ENCODE peak calls at places on chromosomes 5 and 9, in six cellular contexts. R is small intestine, T is SK-N-MC, C is HCT116, F is sigmoid colon, I is psoas muscle. J is an unnamed sample. For H3K36me3, the result is how much of the 10 kb centered on the place peaks cover.

GRCh38 chr5:6520201-6520600 is 71.5 kb downstream of the UBE2QL1 start:
- DNase-seq in R (no peak), T (no peak), C (no peak), F (no peak), I (no peak), J (no peak)

GRCh38 chr5:175195698-175196656 is 248.0 kb downstream of the DRD1 start:
- DNase-seq in R (peak), T (no peak), C (peak), F (no peak), I (no peak), J (no peak)

GRCh38 chr9:24498632-24499031 is 47.1 kb downstream of the IZUMO3 start:
- DNase-seq in R (no peak), T (no peak), C (no peak), F (no peak), I (no peak), J (no peak)

GRCh38 chr5:179344301-179345178 is 721 bp downstream of the ADAMTS2 start:
- DNase-seq in R (no peak), T (no peak), C (no peak), F (no peak), I (no peak), J (no peak)

GRCh38 chr9:21559402-21560280 is 77.5 kb upstream of the IFNE start:
- DNase-seq in R (peak), T (no peak), C (no peak), F (peak), I (peak), J (no peak)

GRCh38 chr9:129626079-129626943 is at the start of gene NTMT1:
- DNase-seq in R (peak), T (no peak), C (peak), F (peak), I (peak), J (no peak)

GRCh38 chr9:33785914-33786313 is 9.4 kb upstream of the PRSS3 start:
- DNase-seq in R (no peak), T (no peak), C (no peak), F (no peak), I (no peak), J (no peak)

GRCh38 chr9:93568169-93568568 is 8.2 kb upstream of the PHF2 start:
- DNase-seq in R (no peak), T (no peak), C (no peak), F (peak), I (no peak), J (no peak)

GRCh38 chr9:91422832-91423711 is 560 bp downstream of the NFIL3 start:
- DNase-seq in R (peak), T (no peak), C (no peak), F (peak), I (peak), J (no peak)

GRCh38 chr9:91817493-91818225 is 132.4 kb downstream of the ROR2 start:
- DNase-seq in R (no peak), T (no peak), C (no peak), F (peak), I (peak), J (no peak)

GRCh38 chr5:136769900-136770684 is 404.7 kb upstream of the TRPC7 start:
- DNase-seq in R (peak), T (peak), C (peak), F (peak), I (peak), J (no peak)

GRCh38 chr5:80654054-80654390 is 430 bp upstream of the MSH3 start:
- DNase-seq in R (peak), T (no peak), C (no peak), F (no peak), I (peak), J (no peak)

GRCh38 chr9:88791105-88791805 is 200.0 kb upstream of the S1PR3 start:
- DNase-seq in R (no peak), T (no peak), C (no peak), F (no peak), I (no peak), J (no peak)

GRCh38 chr5:114346171-114346570 is 15.7 kb upstream of the KCNN2 start:
- DNase-seq in R (no peak), T (no peak), C (no peak), F (no peak), I (no peak), J (no peak)

GRCh38 chr9:83992407-83992806 is 11.8 kb downstream of the RMI1 start:
- DNase-seq in R (peak), T (no peak), C (no peak), F (no peak), I (no peak), J (no peak)

GRCh38 chr9:37517977-37518376 is 32.2 kb downstream of the POLR1E start:
- DNase-seq in R (no peak), T (no peak), C (no peak), F (no peak), I (no peak), J (no peak)

GRCh38 chr9:69527454-69527853 is 144.7 kb downstream of the APBA1 start:
- DNase-seq in R (no peak), T (no peak), C (no peak), F (no peak), I (no peak), J (no peak)

GRCh38 chr5:178308541-178309092 is 76.0 kb upstream of the PHYKPL start:
- DNase-seq in R (no peak), T (no peak), C (no peak), F (peak), I (peak), J (no peak)

GRCh38 chr5:133396187-133396621 is 216.1 kb downstream of the FSTL4 start:
- DNase-seq in R (no peak), T (no peak), C (no peak), F (no peak), I (no peak), J (no peak)

GRCh38 chr5:16547200-16547842 is 69.5 kb downstream of the RETREG1 start:
- DNase-seq in R (no peak), T (no peak), C (no peak), F (no peak), I (no peak), J (no peak)

GRCh38 chr5:146409081-146409671 is 38.0 kb upstream of the TCERG1 start:
- DNase-seq in R (no peak), T (no peak), C (no peak), F (no peak), I (no peak), J (peak)

GRCh38 chr5:105659396-105659795 is 2011.3 kb downstream of the EFNA5 start:
- DNase-seq in R (no peak), T (no peak), C (no peak), F (no peak), I (no peak), J (no peak)

GRCh38 chr5:91384671-91385430 is 1.7 kb upstream of the ARRDC3 start:
- DNase-seq in R (peak), T (peak), C (peak), F (no peak), I (no peak), J (peak)

GRCh38 chr9:133830310-133830709 is 92.2 kb upstream of the SARDH start:
- DNase-seq in R (no peak), T (no peak), C (no peak), F (no peak), I (no peak), J (no peak)

GRCh38 chr5:107487056-107487461 is 183.7 kb downstream of the EFNA5 start:
- DNase-seq in R (no peak), T (no peak), C (no peak), F (no peak), I (peak), J (no peak)

GRCh38 chr9:25742241-25742640 is 64.0 kb upstream of the TUSC1 start:
- DNase-seq in R (no peak), T (no peak), C (no peak), F (no peak), I (no peak), J (no peak)

GRCh38 chr5:134503088-134503936 is 22.2 kb upstream of the JADE2 start:
- DNase-seq in R (peak), T (no peak), C (peak), F (peak), I (peak), J (peak)

GRCh38 chr5:28495876-28496275 is 1457.5 kb upstream of the CDH9 start:
- DNase-seq in R (no peak), T (no peak), C (no peak), F (no peak), I (no peak), J (no peak)

GRCh38 chr5:56814361-56814962 is 887 bp upstream of the MAP3K1 start:
- DNase-seq in R (no peak), T (no peak), C (no peak), F (no peak), I (peak), J (no peak)

GRCh38 chr9:113934167-113934566 is 58.1 kb downstream of the ZNF618 start:
- DNase-seq in R (no peak), T (no peak), C (no peak), F (no peak), I (no peak), J (no peak)

GRCh38 chr5:72268753-72269410 is 51.2 kb downstream of the MRPS27 start:
- DNase-seq in R (peak), T (no peak), C (peak), F (no peak), I (no peak), J (no peak)

GRCh38 chr5:89327621-89328020 is 444.6 kb upstream of the MEF2C start:
- DNase-seq in R (no peak), T (no peak), C (no peak), F (no peak), I (no peak), J (no peak)

GRCh38 chr5:72503888-72504491 is 3.2 kb downstream of the ZNF366 start:
- DNase-seq in R (peak), T (no peak), C (no peak), F (no peak), I (no peak), J (no peak)

GRCh38 chr5:390571-391491 is 52.1 kb upstream of the EXOC3 start:
- DNase-seq in R (peak), T (no peak), C (no peak), F (no peak), I (no peak), J (no peak)

GRCh38 chr5:177270653-177271052 is 32.9 kb downstream of the RAB24 start:
- DNase-seq in R (no peak), T (no peak), C (no peak), F (no peak), I (no peak), J (no peak)

GRCh38 chr9:3794005-3794404 is 268.2 kb upstream of the RFX3 start:
- DNase-seq in R (no peak), T (no peak), C (no peak), F (no peak), I (no peak), J (peak)

GRCh38 chr5:2130361-2130760 is 247.6 kb upstream of the IRX4 start:
- DNase-seq in R (no peak), T (no peak), C (no peak), F (no peak), I (no peak), J (no peak)

GRCh38 chr5:2131826-2132496 is 249.2 kb upstream of the IRX4 start:
- DNase-seq in R (no peak), T (no peak), C (no peak), F (no peak), I (no peak), J (no peak)

GRCh38 chr5:2132497-2132847 is 249.7 kb upstream of the IRX4 start:
- DNase-seq in R (no peak), T (no peak), C (no peak), F (no peak), I (no peak), J (no peak)

GRCh38 chr5:2129581-2130272 is 247.0 kb upstream of the IRX4 start:
- DNase-seq in R (no peak), T (no peak), C (no peak), F (no peak), I (no peak), J (no peak)

GRCh38 chr5:2131196-2131595 is 248.5 kb upstream of the IRX4 start:
- DNase-seq in R (no peak), T (no peak), C (no peak), F (no peak), I (no peak), J (no peak)
- H3K4me3 ChIP-seq in R (no peak), T (no peak), C (no peak), F (no peak), I (no peak), J (no peak)

GRCh38 chr5:139619861-139620260 is 28.3 kb upstream of the CXXC5 start:
- DNase-seq in R (no peak), T (no peak), C (no peak), F (no peak), I (no peak), J (no peak)
- H3K36me3 ChIP-seq in R (under half), T (under half), C (under half), F (under half), I (under half), J (under half)

GRCh38 chr5:160096178-160096577 is 23.1 kb downstream of the PWWP2A start:
- DNase-seq in R (no peak), T (no peak), C (no peak), F (no peak), I (no peak), J (no peak)
- H3K4me3 ChIP-seq in R (no peak), T (no peak), C (no peak), F (no peak), I (no peak), J (no peak)

GRCh38 chr5:14313986-14314690 is 171.0 kb downstream of the TRIO start:
- DNase-seq in R (no peak), T (no peak), C (no peak), F (no peak), I (no peak), J (no peak)

GRCh38 chr5:14309199-14309598 is 166.1 kb downstream of the TRIO start:
- DNase-seq in R (no peak), T (no peak), C (no peak), F (no peak), I (no peak), J (no peak)

GRCh38 chr5:14306415-14306814 is 163.3 kb downstream of the TRIO start:
- DNase-seq in R (no peak), T (no peak), C (no peak), F (no peak), I (no peak), J (no peak)

GRCh38 chr5:14308384-14309154 is 165.4 kb downstream of the TRIO start:
- DNase-seq in R (no peak), T (no peak), C (no peak), F (no peak), I (no peak), J (no peak)

GRCh38 chr5:14309864-14310531 is 166.9 kb downstream of the TRIO start:
- DNase-seq in R (peak), T (no peak), C (no peak), F (no peak), I (no peak), J (no peak)
- H3K36me3 ChIP-seq in R (under half), T (under half), C (under half), F (under half), I (under half), J (under half)

GRCh38 chr5:142063878-142064331 is 44.7 kb upstream of the NDFIP1 start:
- DNase-seq in R (no peak), T (no peak), C (no peak), F (peak), I (peak), J (no peak)
- H3K4me3 ChIP-seq in R (no peak), T (no peak), C (no peak), F (no peak), I (peak), J (no peak)

GRCh38 chr5:151126199-151126645 is 31.4 kb downstream of the ANXA6 start:
- DNase-seq in R (peak), T (no peak), C (peak), F (peak), I (peak), J (no peak)
- H3K36me3 ChIP-seq in R (under half), T (half or more), C (under half), F (half or more), I (under half), J (under half)

DNA sequence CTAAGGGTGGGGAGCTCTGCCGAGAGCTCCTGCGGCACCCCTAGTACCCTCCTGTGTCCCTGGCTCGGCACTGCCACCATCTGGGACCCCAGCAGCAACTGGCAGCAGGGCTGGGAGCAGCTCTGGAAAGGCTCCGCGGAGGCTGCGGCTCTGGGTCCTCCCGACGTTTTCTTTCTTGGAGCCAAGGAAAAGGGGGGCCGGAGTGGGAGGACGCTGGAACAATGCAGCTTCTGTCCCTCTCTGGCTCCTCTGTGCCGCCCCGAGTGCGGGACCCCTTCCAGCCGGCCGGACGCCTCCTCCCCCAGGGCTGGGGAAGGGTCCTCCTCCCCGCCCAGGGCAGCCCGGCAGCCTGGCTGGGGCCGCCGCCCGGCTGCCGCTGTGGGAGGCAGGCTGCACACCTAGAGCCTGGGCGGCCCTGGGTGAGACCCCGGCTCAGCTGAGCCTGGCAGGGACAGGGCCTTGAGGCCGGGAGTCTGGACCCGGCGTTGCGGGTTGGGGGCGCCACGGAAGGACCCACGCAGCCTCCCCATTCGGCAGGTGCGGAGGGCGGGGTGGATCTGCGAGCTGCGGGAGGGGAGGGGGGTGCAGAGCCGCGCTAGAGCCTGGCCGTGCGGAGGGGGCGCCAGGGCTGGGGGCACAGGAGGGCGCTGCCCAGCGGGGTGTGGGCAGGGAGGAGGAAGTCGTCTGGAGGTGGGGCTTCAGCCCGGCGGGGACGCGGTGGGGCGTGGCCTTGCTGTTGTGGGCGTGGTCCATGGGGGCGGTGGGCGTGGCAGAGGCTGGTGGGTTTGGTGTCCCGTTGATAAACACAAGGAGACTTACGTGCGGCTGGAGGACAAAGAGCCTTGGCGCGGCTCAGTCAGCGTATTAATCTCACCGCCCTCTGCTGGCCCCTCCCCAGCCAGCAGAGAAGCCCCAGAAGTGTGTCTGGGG is 15.1 kb downstream of the GPSM1 start:
- DNase-seq in R (peak), T (no peak), C (no peak), F (peak), I (peak), J (no peak)
- H3K4me3 ChIP-seq in R (no peak), T (peak), C (no peak), F (peak), I (peak), J (peak)

GRCh38 chr5:39200081-39200480 is 19.3 kb downstream of the FYB1 start:
- DNase-seq in R (no peak), T (no peak), C (no peak), F (no peak), I (no peak), J (no peak)
- H3K36me3 ChIP-seq in R (under half), T (under half), C (under half), F (under half), I (under half), J (under half)

GRCh38 chr9:87549774-87550173 is 52.1 kb downstream of the DAPK1 start:
- DNase-seq in R (no peak), T (no peak), C (no peak), F (no peak), I (no peak), J (no peak)
- H3K4me3 ChIP-seq in R (no peak), T (no peak), C (no peak), F (no peak), I (no peak), J (no peak)

GRCh38 chr5:113115061-113115460 is 138.5 kb downstream of the DCP2 start:
- DNase-seq in R (no peak), T (no peak), C (no peak), F (no peak), I (no peak), J (no peak)

GRCh38 chr5:113118298-113118697 is 141.7 kb downstream of the DCP2 start:
- DNase-seq in R (no peak), T (no peak), C (no peak), F (no peak), I (no peak), J (no peak)

GRCh38 chr5:113114559-113114958 is 138.0 kb downstream of the DCP2 start:
- DNase-seq in R (no peak), T (no peak), C (no peak), F (no peak), I (no peak), J (no peak)

GRCh38 chr5:113117543-113118110 is 141.0 kb downstream of the DCP2 start:
- DNase-seq in R (no peak), T (no peak), C (no peak), F (no peak), I (no peak), J (no peak)

GRCh38 chr5:113115956-113116355 is 139.4 kb downstream of the DCP2 start:
- DNase-seq in R (no peak), T (no peak), C (no peak), F (no peak), I (no peak), J (no peak)
- H3K36me3 ChIP-seq in R (under half), T (under half), C (under half), F (under half), I (under half), J (under half)